ENCODE peak calls at places on chromosomes 2 and 18, in eight cellular contexts. I is ovary, O is tibial nerve, H is HepG2, K is stomach, T is GM12878, Q is A549, P is K562. W is an unnamed sample.

GRCh38 chr2:189698020-189698887 is 23.8 kb downstream of the ANKAR start:
- DNase-seq in I (peak), H (peak), T (no peak), K (peak), O (peak), Q (peak), P (peak), W (no peak)

GRCh38 chr2:159612255-159612901 is 4.0 kb downstream of the BAZ2B start:
- DNase-seq in K (no peak), Q (peak), I (no peak), O (no peak), H (no peak), T (no peak), P (peak), W (no peak)

GRCh38 chr2:209495855-209496585 is 72.2 kb downstream of the MAP2 start:
- DNase-seq in Q (peak), P (no peak), O (no peak), K (peak), I (no peak), T (no peak), H (peak), W (no peak)

GRCh38 chr2:121777699-121778058 is 22.2 kb downstream of the TSN start:
- DNase-seq in I (no peak), K (no peak), P (no peak), O (no peak), H (peak), T (no peak), Q (peak), W (no peak)

GRCh38 chr2:64329848-64330247 is 124.1 kb upstream of the LGALSL start:
- DNase-seq in I (no peak), P (no peak), O (no peak), Q (no peak), K (peak), T (no peak), H (no peak), W (peak)

GRCh38 chr2:88054300-88055048 is 1.1 kb downstream of the KRCC1 start:
- DNase-seq in P (no peak), T (no peak), Q (no peak), H (no peak), I (peak), O (no peak), K (no peak), W (no peak)

GRCh38 chr2:14642499-14642898 is 10.0 kb downstream of the LRATD1 start:
- DNase-seq in H (no peak), T (no peak), P (peak), O (no peak), Q (no peak), K (no peak), I (no peak), W (no peak)

GRCh38 chr2:62119313-62119969 is 76.5 kb upstream of the B3GNT2 start:
- DNase-seq in O (no peak), T (no peak), H (no peak), Q (no peak), K (no peak), I (no peak), P (no peak), W (no peak)

GRCh38 chr2:19802088-19802806 is 99.5 kb downstream of the TTC32 start:
- DNase-seq in Q (no peak), T (no peak), O (no peak), I (no peak), H (no peak), K (no peak), P (no peak), W (no peak)

GRCh38 chr2:207503234-207503633 is 26.5 kb upstream of the CREB1 start:
- DNase-seq in P (peak), I (no peak), Q (no peak), T (no peak), O (no peak), K (no peak), H (no peak), W (no peak)

GRCh38 chr2:32289165-32290054 is 11.7 kb downstream of the YIPF4 start:
- DNase-seq in H (peak), T (no peak), O (no peak), P (no peak), K (no peak), I (no peak), Q (peak), W (no peak)

GRCh38 chr2:84946204-84947009 is 24.6 kb upstream of the KCMF1 start:
- DNase-seq in H (peak), T (peak), I (no peak), K (peak), O (no peak), Q (peak), P (no peak), W (no peak)

GRCh38 chr2:217847106-217847505 is 155.7 kb downstream of the TNS1 start:
- DNase-seq in Q (no peak), O (no peak), K (no peak), P (no peak), I (no peak), H (peak), T (no peak), W (no peak)

GRCh38 chr2:24652265-24653232 is 140.6 kb downstream of the PTRHD1 start:
- DNase-seq in H (no peak), K (no peak), T (peak), I (no peak), O (no peak), P (no peak), Q (no peak), W (no peak)

GRCh38 chr2:9302755-9303154 is 96.1 kb downstream of the ASAP2 start:
- DNase-seq in Q (no peak), P (no peak), T (no peak), K (no peak), H (no peak), I (no peak), O (no peak), W (no peak)

GRCh38 chr2:229342376-229342775 is 71.3 kb upstream of the PID1 start:
- DNase-seq in O (peak), T (no peak), Q (peak), I (peak), K (peak), P (peak), H (peak), W (no peak)

GRCh38 chr18:70041459-70042020 is 93.9 kb upstream of the CD226 start:
- DNase-seq in Q (no peak), P (no peak), H (no peak), I (no peak), K (no peak), O (no peak), T (no peak), W (no peak)

GRCh38 chr2:238801791-238802190 is 46.1 kb upstream of the TWIST2 start:
- DNase-seq in Q (no peak), T (no peak), H (no peak), I (no peak), K (no peak), P (no peak), O (no peak), W (no peak)

GRCh38 chr2:21710031-21710430 is 586.3 kb downstream of the TDRD15 start:
- DNase-seq in P (no peak), T (no peak), Q (no peak), H (no peak), K (no peak), O (no peak), I (no peak), W (no peak)

GRCh38 chr2:80303006-80303741 is 1.4 kb downstream of the LRRTM1 start:
- DNase-seq in Q (no peak), I (no peak), H (no peak), P (no peak), T (no peak), K (no peak), O (no peak), W (no peak)

GRCh38 chr2:150478206-150478974 is 9.1 kb downstream of the RND3 start:
- DNase-seq in P (no peak), I (no peak), Q (no peak), K (no peak), O (no peak), H (no peak), T (no peak), W (no peak)

GRCh38 chr2:181859123-181859522 is 32.4 kb upstream of the ITPRID2 start:
- DNase-seq in P (no peak), I (no peak), H (no peak), O (no peak), T (no peak), K (no peak), Q (no peak), W (no peak)

GRCh38 chr18:54946149-54946581 is 13.1 kb downstream of the CCDC68 start:
- DNase-seq in I (no peak), O (no peak), Q (peak), T (peak), P (peak), H (peak), K (peak), W (no peak)

GRCh38 chr2:177314194-177314593 is 49.7 kb upstream of the NFE2L2 start:
- DNase-seq in K (no peak), T (no peak), H (no peak), O (no peak), P (no peak), I (no peak), Q (no peak), W (no peak)

GRCh38 chr2:133025004-133025403 is 355.0 kb upstream of the LYPD1 start:
- DNase-seq in I (no peak), Q (no peak), K (no peak), H (no peak), P (no peak), O (no peak), T (no peak), W (no peak)

GRCh38 chr2:74512744-74513604 is 1.3 kb upstream of the TLX2 start:
- DNase-seq in O (no peak), P (no peak), I (no peak), H (peak), Q (no peak), K (no peak), T (no peak), W (no peak)

GRCh38 chr2:29196792-29197788 is 81.9 kb downstream of the CLIP4 start:
- DNase-seq in I (peak), T (peak), K (peak), O (peak), H (peak), P (peak), Q (peak), W (no peak)

GRCh38 chr2:232980683-232981082 is 32.4 kb downstream of the NGEF start:
- DNase-seq in T (no peak), O (no peak), P (no peak), Q (peak), K (no peak), H (no peak), I (no peak), W (peak)

GRCh38 chr2:30293303-30293912 is 62.1 kb downstream of the LBH start:
- DNase-seq in K (no peak), H (no peak), Q (peak), I (no peak), P (no peak), T (no peak), O (no peak), W (no peak)

GRCh38 chr2:23478087-23478932 is 93.3 kb downstream of the KLHL29 start:
- DNase-seq in T (no peak), Q (no peak), P (no peak), O (no peak), K (no peak), H (no peak), I (no peak), W (no peak)

GRCh38 chr2:167697194-167697593 is 550.2 kb downstream of the STK39 start:
- DNase-seq in K (no peak), P (no peak), O (no peak), H (no peak), T (no peak), Q (no peak), I (no peak), W (no peak)

GRCh38 chr18:55515946-55516710 is 71.9 kb downstream of the TCF4 start:
- DNase-seq in O (no peak), H (no peak), P (no peak), Q (no peak), T (no peak), I (no peak), K (no peak), W (no peak)

GRCh38 chr2:92073815-92074548 is 2797.2 kb upstream of the TEKT4 start:
- DNase-seq in P (peak), O (no peak), I (peak), Q (no peak), T (no peak), H (no peak), K (peak), W (no peak)

GRCh38 chr18:62436636-62437519 is 85.9 kb upstream of the ZCCHC2 start:
- DNase-seq in K (peak), H (no peak), P (no peak), Q (no peak), O (peak), I (peak), T (no peak), W (peak)

GRCh38 chr2:64645014-64645418 is 8.7 kb downstream of the SERTAD2 start:
- DNase-seq in K (peak), I (peak), O (peak), T (no peak), Q (peak), P (peak), H (peak), W (no peak)

GRCh38 chr2:60633615-60634014 is 80.2 kb upstream of the BCL11A start:
- DNase-seq in P (no peak), K (no peak), Q (no peak), I (no peak), H (no peak), O (no peak), T (no peak), W (no peak)

GRCh38 chr2:46774499-46775228 is 140.9 kb downstream of the MCFD2 start:
- DNase-seq in Q (no peak), K (no peak), T (no peak), H (no peak), I (no peak), O (no peak), P (no peak), W (no peak)

GRCh38 chr2:46772500-46772899 is 143.1 kb downstream of the MCFD2 start:
- DNase-seq in K (no peak), T (no peak), I (no peak), Q (no peak), O (no peak), H (peak), P (no peak), W (no peak)

GRCh38 chr2:46778516-46778915 is 137.1 kb downstream of the MCFD2 start:
- DNase-seq in O (no peak), Q (no peak), P (no peak), K (no peak), T (no peak), I (no peak), H (no peak), W (no peak)

GRCh38 chr2:46776687-46777327 is 138.8 kb downstream of the MCFD2 start:
- DNase-seq in P (peak), I (peak), K (peak), Q (peak), O (peak), T (no peak), H (peak), W (no peak)

GRCh38 chr2:46775722-46776121 is 139.9 kb downstream of the MCFD2 start:
- DNase-seq in Q (no peak), K (no peak), H (no peak), P (no peak), O (no peak), I (no peak), T (no peak), W (no peak)
- TF ChIP-seq EP300 in Q (no peak), K (no peak), H (no peak), P (no peak), O (no peak), I (no peak), T (no peak), W (no peak)

GRCh38 chr2:96225016-96225533 is 16.4 kb upstream of the STARD7 start:
- DNase-seq in Q (no peak), O (peak), T (peak), P (no peak), I (no peak), H (no peak), K (no peak), W (no peak)
- TF ChIP-seq POLR2A in Q (no peak), O (no peak), T (peak), P (no peak), I (no peak), H (no peak), K (no peak), W (no peak)

GRCh38 chr2:226622484-226622883 is 177.1 kb downstream of the IRS1 start:
- DNase-seq in O (no peak), Q (peak), P (no peak), T (no peak), I (no peak), H (peak), K (no peak), W (no peak)

GRCh38 chr2:226623587-226624368 is 175.8 kb downstream of the IRS1 start:
- DNase-seq in I (no peak), Q (no peak), P (no peak), T (no peak), K (no peak), O (no peak), H (no peak), W (no peak)

GRCh38 chr2:226631187-226631586 is 168.4 kb downstream of the IRS1 start:
- DNase-seq in H (no peak), P (no peak), O (no peak), T (no peak), K (no peak), Q (no peak), I (no peak), W (no peak)

GRCh38 chr2:226631671-226632070 is 167.9 kb downstream of the IRS1 start:
- DNase-seq in K (no peak), P (no peak), H (no peak), I (peak), Q (no peak), O (no peak), T (no peak), W (no peak)

GRCh38 chr2:226625951-226626350 is 173.7 kb downstream of the IRS1 start:
- DNase-seq in T (no peak), H (no peak), O (no peak), I (no peak), Q (no peak), P (no peak), K (no peak), W (no peak)
- H3K27ac ChIP-seq in T (no peak), H (no peak), O (no peak), I (no peak), Q (no peak), P (no peak), K (no peak), W (no peak)

GRCh38 chr2:119823734-119824334 is 64.1 kb downstream of the PTPN4 start:
- DNase-seq in K (no peak), Q (peak), O (no peak), T (no peak), H (peak), P (peak), I (peak), W (no peak)

GRCh38 chr2:119821266-119821665 is 61.5 kb downstream of the PTPN4 start:
- DNase-seq in K (no peak), H (no peak), P (no peak), T (no peak), Q (no peak), I (no peak), O (no peak), W (no peak)

GRCh38 chr2:119819846-119820245 is 60.1 kb downstream of the PTPN4 start:
- DNase-seq in Q (no peak), H (no peak), O (no peak), P (no peak), T (no peak), K (no peak), I (no peak), W (no peak)

GRCh38 chr2:119818792-119819191 is 59.1 kb downstream of the PTPN4 start:
- DNase-seq in H (peak), O (no peak), T (no peak), I (no peak), K (no peak), Q (no peak), P (no peak), W (no peak)

GRCh38 chr2:119820275-119820674 is 60.6 kb downstream of the PTPN4 start:
- DNase-seq in O (no peak), P (no peak), T (no peak), I (no peak), K (no peak), Q (peak), H (no peak), W (no peak)
- TF ChIP-seq EP300 in O (no peak), P (no peak), T (no peak), I (no peak), K (no peak), Q (no peak), H (no peak), W (no peak)

GRCh38 chr2:191811807-191812602 is 34.9 kb downstream of the CAVIN2 start:
- DNase-seq in H (peak), T (no peak), P (peak), K (peak), Q (peak), O (peak), I (peak), W (no peak)
- TF ChIP-seq POLR2A in H (no peak), T (no peak), P (no peak), K (no peak), Q (no peak), O (no peak), I (no peak), W (no peak)

DNA sequence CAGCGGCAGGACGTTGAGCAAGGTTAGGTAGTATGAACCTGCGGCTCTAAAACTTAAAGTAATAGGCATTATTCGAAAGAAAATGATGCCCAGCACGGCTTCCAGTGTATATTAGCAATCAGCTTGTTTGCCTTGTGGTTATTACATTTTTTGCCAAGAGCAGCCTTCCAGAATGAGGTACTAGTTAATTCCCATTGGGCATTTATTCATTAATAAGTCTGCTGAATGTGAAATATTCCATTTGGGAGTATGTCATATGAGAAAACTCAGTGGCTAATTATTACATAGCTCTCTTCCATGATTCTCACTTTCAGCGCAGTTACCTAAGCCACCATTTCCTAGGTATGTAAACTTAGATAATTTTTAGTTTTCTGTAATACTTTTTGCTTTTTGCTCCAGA is 12.9 kb downstream of the CRIM1 start:
- DNase-seq in P (no peak), H (no peak), O (no peak), K (no peak), Q (no peak), T (no peak), I (no peak), W (no peak)
- H3K27ac ChIP-seq in P (no peak), H (peak), O (peak), K (no peak), Q (peak), T (no peak), I (no peak), W (peak)

GRCh38 chr2:127857494-127857818 is 499 bp downstream of the POLR2D start:
- DNase-seq in O (no peak), Q (peak), P (no peak), H (no peak), I (no peak), K (no peak), T (no peak), W (no peak)
- TF ChIP-seq EP300 in O (no peak), Q (no peak), P (no peak), H (no peak), I (no peak), K (no peak), T (no peak), W (no peak)

W was measured in suprapubic skin.